ENCODE peak calls at places on chromosomes 5 and 9, in nine cellular contexts. K, J, N, Z, H, R, I, L and B are unnamed samples.
A peak's percentile ranks its signal among the peaks of the same experiment; 100 is the strongest.

GRCh38 chr5:178866946-178867345 is 7.2 kb downstream of the ZNF354B start:
- DNase-seq in K (no peak), J (no peak), N (no peak), Z (no peak), H (no peak), R (no peak), I (no peak), L (no peak), B (no peak)

GRCh38 chr5:166750376-166750775 is 1541.1 kb upstream of the WWC1 start:
- DNase-seq in K (no peak), J (no peak), N (no peak), Z (no peak), H (no peak), R (no peak), I (no peak), L (no peak), B (no peak)

GRCh38 chr5:149563461-149563860 is 12.2 kb upstream of the CSNK1A1 start:
- DNase-seq in K (no peak), J (no peak), N (no peak), Z (no peak), H (no peak), R (no peak), I (no peak), L (no peak), B (peak; percentile 51)

GRCh38 chr9:106298997-106299396 is 564.0 kb upstream of the ZNF462 start:
- DNase-seq in K (no peak), J (no peak), N (no peak), Z (no peak), H (no peak), R (no peak), I (no peak), L (no peak), B (no peak)

GRCh38 chr9:6938447-6938846 is 180.7 kb downstream of the KDM4C start:
- DNase-seq in K (no peak), J (no peak), N (no peak), Z (no peak), H (no peak), R (peak; percentile 94), I (no peak), L (no peak), B (no peak)

GRCh38 chr9:70112981-70113380 is 69.3 kb downstream of the MAMDC2 start:
- DNase-seq in K (no peak), J (no peak), N (no peak), Z (no peak), H (no peak), R (peak; percentile 50), I (no peak), L (no peak), B (no peak)

GRCh38 chr5:57551974-57552537 is 69.4 kb upstream of the ACTBL2 start:
- DNase-seq in K (no peak), J (no peak), N (peak; percentile 7), Z (no peak), H (no peak), R (no peak), I (no peak), L (no peak), B (no peak)

GRCh38 chr9:34430843-34431437 is 27.4 kb downstream of the FAM219A start:
- DNase-seq in K (peak; percentile 27), J (peak; percentile 62), N (peak; percentile 80), Z (peak; percentile 88), H (peak; percentile 83), R (peak; percentile 65), I (peak; percentile 57), L (peak; percentile 34), B (peak; percentile 68)

GRCh38 chr5:179697108-179697507 is 1.7 kb upstream of the CANX start:
- DNase-seq in K (no peak), J (no peak), N (no peak), Z (no peak), H (no peak), R (no peak), I (no peak), L (no peak), B (no peak)

GRCh38 chr5:172455511-172456061 is 1.3 kb upstream of the SH3PXD2B start:
- DNase-seq in K (peak; percentile 65), J (peak; percentile 3), N (no peak), Z (no peak), H (no peak), R (no peak), I (peak; percentile 32), L (no peak), B (no peak)

GRCh38 chr5:157540707-157541451 is 34.7 kb downstream of the ADAM19 start:
- DNase-seq in K (peak; percentile 71), J (peak; percentile 61), N (peak; percentile 88), Z (no peak), H (peak; percentile 58), R (peak; percentile 49), I (peak; percentile 43), L (no peak), B (peak; percentile 18)

GRCh38 chr5:150263801-150264621 is 25.6 kb downstream of the CAMK2A start:
- DNase-seq in K (no peak), J (no peak), N (no peak), Z (no peak), H (no peak), R (peak; percentile 93), I (no peak), L (peak; percentile 74), B (peak; percentile 99)

GRCh38 chr9:110463499-110463898 is 116.0 kb downstream of the SVEP1 start:
- DNase-seq in K (no peak), J (no peak), N (no peak), Z (no peak), H (no peak), R (no peak), I (no peak), L (no peak), B (no peak)

GRCh38 chr5:96884995-96885394 is 8.7 kb downstream of the ERAP2 start:
- DNase-seq in K (no peak), J (no peak), N (peak; percentile 54), Z (no peak), H (no peak), R (no peak), I (no peak), L (no peak), B (no peak)

GRCh38 chr5:167578977-167579700 is 712.3 kb upstream of the WWC1 start:
- DNase-seq in K (no peak), J (no peak), N (no peak), Z (no peak), H (no peak), R (no peak), I (no peak), L (no peak), B (no peak)

GRCh38 chr9:96612966-96613589 is 6.6 kb downstream of the CDC14B start:
- DNase-seq in K (no peak), J (no peak), N (no peak), Z (no peak), H (no peak), R (peak; percentile 54), I (no peak), L (no peak), B (no peak)

GRCh38 chr5:1511037-1511436 is 12.7 kb downstream of the LPCAT1 start:
- DNase-seq in K (peak; percentile 14), J (peak; percentile 18), N (no peak), Z (no peak), H (no peak), R (no peak), I (no peak), L (no peak), B (no peak)

GRCh38 chr5:116681334-116682013 is 106.9 kb upstream of the SEMA6A start:
- DNase-seq in K (no peak), J (no peak), N (no peak), Z (no peak), H (no peak), R (peak; percentile 45), I (no peak), L (peak; percentile 48), B (no peak)